ENCODE peak calls at places on chromosomes 2 and 18, in six cellular contexts. One of them, this sample, is unnamed.

GRCh38 chr2:226607379-226607778 is 192.2 kb downstream of the IRS1 start:
- DNase-seq in H1: no peak
- DNase-seq in K562: no peak
- DNase-seq in GM12878: no peak
- DNase-seq in GM12891: no peak
- DNase-seq in HepG2: no peak
- DNase-seq in this sample: no peak

GRCh38 chr2:164816046-164816445 is 25.6 kb downstream of the COBLL1 start:
- DNase-seq in GM12878: no peak
- DNase-seq in K562: no peak
- DNase-seq in HepG2: no peak
- DNase-seq in H1: no peak
- DNase-seq in GM12891: no peak
- DNase-seq in this sample: no peak

GRCh38 chr18:39500320-39500719 is 1934.7 kb upstream of the CELF4 start:
- DNase-seq in GM12891: no peak
- DNase-seq in H1: no peak
- DNase-seq in GM12878: no peak
- DNase-seq in HepG2: no peak
- DNase-seq in K562: no peak
- DNase-seq in this sample: no peak

GRCh38 chr2:235054919-235055318 is 103.1 kb downstream of the SH3BP4 start:
- DNase-seq in GM12878: no peak
- DNase-seq in K562: no peak
- DNase-seq in HepG2: no peak
- DNase-seq in H1: no peak
- DNase-seq in GM12891: no peak
- DNase-seq in this sample: no peak

GRCh38 chr2:222477962-222478608 is 53.7 kb downstream of the SGPP2 start:
- DNase-seq in K562: no peak
- DNase-seq in GM12878: no peak
- DNase-seq in GM12891: no peak
- DNase-seq in HepG2: no peak
- DNase-seq in H1: peak; percentile 54
- DNase-seq in this sample: no peak

GRCh38 chr2:30191831-30192271 is 39.5 kb upstream of the LBH start:
- DNase-seq in HepG2: no peak
- DNase-seq in GM12891: no peak
- DNase-seq in K562: peak; percentile 95
- DNase-seq in GM12878: no peak
- DNase-seq in H1: no peak
- DNase-seq in this sample: no peak

GRCh38 chr2:180099308-180099707 is 92.2 kb upstream of the CWC22 start:
- DNase-seq in K562: no peak
- DNase-seq in GM12878: no peak
- DNase-seq in GM12891: no peak
- DNase-seq in H1: no peak
- DNase-seq in HepG2: no peak
- DNase-seq in this sample: no peak

GRCh38 chr2:224816816-224817215 is 100.7 kb upstream of the CCDC195 start:
- DNase-seq in H1: no peak
- DNase-seq in GM12891: no peak
- DNase-seq in HepG2: peak; percentile 5
- DNase-seq in K562: no peak
- DNase-seq in GM12878: no peak
- DNase-seq in this sample: no peak

GRCh38 chr2:80363330-80363729 is 58.8 kb upstream of the LRRTM1 start:
- DNase-seq in GM12891: no peak
- DNase-seq in H1: no peak
- DNase-seq in HepG2: no peak
- DNase-seq in GM12878: no peak
- DNase-seq in K562: no peak
- DNase-seq in this sample: no peak

GRCh38 chr2:188952901-188953300 is 21.3 kb upstream of the COL3A1 start:
- DNase-seq in K562: no peak
- DNase-seq in GM12891: no peak
- DNase-seq in GM12878: no peak
- DNase-seq in H1: no peak
- DNase-seq in HepG2: no peak
- DNase-seq in this sample: no peak

GRCh38 chr18:46406539-46406932 is 250.5 kb downstream of the LOXHD1 start:
- DNase-seq in H1: no peak
- DNase-seq in HepG2: no peak
- DNase-seq in GM12878: no peak
- DNase-seq in K562: no peak
- DNase-seq in GM12891: no peak
- DNase-seq in this sample: no peak

GRCh38 chr2:47560107-47560819 is 157.3 kb downstream of the MSH2 start:
- DNase-seq in GM12878: no peak
- DNase-seq in H1: no peak
- DNase-seq in K562: no peak
- DNase-seq in GM12891: no peak
- DNase-seq in HepG2: no peak
- DNase-seq in this sample: no peak

GRCh38 chr2:159073256-159073655 is 104.8 kb downstream of the TANC1 start:
- DNase-seq in K562: no peak
- DNase-seq in GM12891: no peak
- DNase-seq in HepG2: no peak
- DNase-seq in H1: no peak
- DNase-seq in GM12878: no peak
- DNase-seq in this sample: no peak

GRCh38 chr2:229044581-229044980 is 226.5 kb downstream of the PID1 start:
- DNase-seq in K562: no peak
- DNase-seq in GM12878: no peak
- DNase-seq in HepG2: no peak
- DNase-seq in H1: no peak
- DNase-seq in GM12891: no peak
- DNase-seq in this sample: no peak

GRCh38 chr18:60549338-60549960 is 176.9 kb upstream of the MC4R start:
- DNase-seq in GM12878: no peak
- DNase-seq in K562: peak; percentile 42
- DNase-seq in H1: no peak
- DNase-seq in HepG2: peak; percentile 44
- DNase-seq in GM12891: no peak
- DNase-seq in this sample: no peak

GRCh38 chr2:63792523-63792922 is 49.2 kb upstream of the UGP2 start:
- DNase-seq in HepG2: no peak
- DNase-seq in K562: no peak
- DNase-seq in H1: no peak
- DNase-seq in GM12891: no peak
- DNase-seq in GM12878: no peak
- DNase-seq in this sample: no peak

GRCh38 chr2:222423632-222424280 is 587 bp upstream of the SGPP2 start:
- DNase-seq in K562: no peak
- DNase-seq in GM12891: no peak
- DNase-seq in H1: peak; percentile 46
- DNase-seq in GM12878: peak; percentile 82
- DNase-seq in HepG2: no peak
- DNase-seq in this sample: no peak

GRCh38 chr2:121285077-121285449 is at the start of gene TFCP2L1:
- DNase-seq in H1: no peak
- DNase-seq in K562: peak; percentile 40
- DNase-seq in GM12878: no peak
- DNase-seq in HepG2: no peak
- DNase-seq in GM12891: peak; percentile 62
- DNase-seq in this sample: peak; percentile 49

GRCh38 chr2:214604861-214605260 is 194.0 kb downstream of the VWC2L start:
- DNase-seq in H1: no peak
- DNase-seq in HepG2: no peak
- DNase-seq in GM12891: no peak
- DNase-seq in GM12878: no peak
- DNase-seq in K562: no peak
- DNase-seq in this sample: no peak
- TF ChIP-seq TAF1 in H1: no peak
- TF ChIP-seq TAF1 in HepG2: no peak
- TF ChIP-seq TAF1 in GM12891: no peak
- TF ChIP-seq TAF1 in GM12878: no peak
- TF ChIP-seq TAF1 in K562: no peak
- TF ChIP-seq TAF1 in this sample: no peak

DNA sequence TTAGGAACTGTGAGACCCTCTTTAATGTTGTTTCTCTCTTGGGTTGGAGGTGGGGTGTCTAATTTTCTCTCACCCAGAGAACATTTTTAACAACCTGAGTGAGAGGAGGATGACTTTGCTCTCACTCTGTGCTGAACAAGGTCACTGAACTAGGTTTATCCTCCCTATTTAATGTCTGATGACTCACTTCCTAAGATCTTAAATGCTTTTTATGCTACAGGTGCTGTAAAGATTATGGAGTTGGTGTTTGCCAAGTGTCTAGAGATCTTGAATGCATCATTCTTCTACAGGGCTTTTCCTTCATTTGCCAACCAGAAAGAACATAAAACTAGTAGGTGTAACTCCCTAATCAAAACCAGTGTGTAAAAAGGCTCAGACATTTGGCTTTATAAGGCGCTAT is 350.6 kb upstream of the ETAA1 start:
- DNase-seq in GM12878: no peak
- DNase-seq in GM12891: no peak
- DNase-seq in H1: no peak
- DNase-seq in K562: no peak
- DNase-seq in HepG2: no peak
- DNase-seq in this sample: no peak
- TF ChIP-seq POLR2A in GM12878: no peak
- TF ChIP-seq POLR2A in GM12891: no peak
- TF ChIP-seq POLR2A in H1: no peak
- TF ChIP-seq POLR2A in K562: no peak
- TF ChIP-seq POLR2A in HepG2: no peak
- TF ChIP-seq POLR2A in this sample: no peak

GRCh38 chr2:167900435-167900834 is 347.0 kb downstream of the STK39 start:
- DNase-seq in H1: no peak
- DNase-seq in GM12891: no peak
- DNase-seq in K562: no peak
- DNase-seq in GM12878: no peak
- DNase-seq in HepG2: no peak
- DNase-seq in this sample: no peak
- TF ChIP-seq TAF1 in H1: no peak
- TF ChIP-seq TAF1 in GM12891: no peak
- TF ChIP-seq TAF1 in K562: no peak
- TF ChIP-seq TAF1 in GM12878: no peak
- TF ChIP-seq TAF1 in HepG2: no peak
- TF ChIP-seq TAF1 in this sample: no peak

DNA sequence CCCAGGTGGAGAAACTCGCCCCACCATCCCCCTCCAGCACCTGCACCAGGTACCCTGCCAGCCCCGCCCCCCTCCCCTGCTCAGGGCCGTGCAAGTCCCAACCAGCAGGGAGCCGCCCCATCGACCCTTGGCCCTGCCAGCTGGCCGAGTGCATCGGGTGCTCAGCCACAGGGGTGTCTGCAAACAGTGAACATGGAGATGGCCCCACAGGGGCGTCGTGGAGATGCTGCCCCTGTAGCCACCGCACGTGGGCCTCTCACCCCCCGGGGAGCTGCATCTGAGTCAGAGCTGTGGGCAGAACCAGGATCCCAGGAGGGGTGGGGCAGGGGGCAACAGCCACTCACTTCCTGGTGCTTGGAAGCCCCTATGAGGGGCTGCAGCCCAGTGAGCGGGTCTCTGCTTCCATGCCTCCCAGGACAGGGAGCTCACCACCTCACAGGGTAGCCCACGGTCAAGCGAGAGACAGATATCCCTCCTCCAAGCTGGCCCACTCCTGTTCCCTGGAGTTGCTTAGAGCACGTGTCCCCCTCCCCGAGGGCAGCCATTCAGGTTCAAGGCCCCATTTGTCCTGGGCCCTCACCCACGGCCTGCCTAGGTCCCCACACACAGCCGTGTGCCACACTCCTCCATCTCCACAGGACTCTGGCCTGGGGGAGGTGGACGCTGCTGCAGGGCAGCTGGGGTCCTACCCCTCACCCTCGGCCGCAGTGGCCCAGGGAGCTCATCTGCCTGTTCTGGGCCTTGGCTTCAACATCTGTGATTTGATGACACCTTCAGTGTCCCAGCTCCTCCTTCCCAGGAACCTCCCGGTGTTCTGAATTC is 1.1 kb upstream of the MAB21L4 start:
- DNase-seq in GM12891: no peak
- DNase-seq in K562: no peak
- DNase-seq in H1: no peak
- DNase-seq in GM12878: no peak
- DNase-seq in HepG2: peak; percentile 68
- DNase-seq in this sample: no peak
- TF ChIP-seq POLR2A in GM12891: no peak
- TF ChIP-seq POLR2A in K562: no peak
- TF ChIP-seq POLR2A in H1: no peak
- TF ChIP-seq POLR2A in GM12878: no peak
- TF ChIP-seq POLR2A in HepG2: no peak
- TF ChIP-seq POLR2A in this sample: no peak

GRCh38 chr2:8548065-8548870 is 133.6 kb upstream of the ID2 start:
- DNase-seq in HepG2: no peak
- DNase-seq in GM12878: no peak
- DNase-seq in K562: no peak
- DNase-seq in H1: no peak
- DNase-seq in GM12891: no peak
- DNase-seq in this sample: no peak

GRCh38 chr2:8549942-8550341 is 131.9 kb upstream of the ID2 start:
- DNase-seq in GM12878: no peak
- DNase-seq in HepG2: no peak
- DNase-seq in GM12891: no peak
- DNase-seq in H1: no peak
- DNase-seq in K562: no peak
- DNase-seq in this sample: no peak

GRCh38 chr2:8550481-8550880 is 131.4 kb upstream of the ID2 start:
- DNase-seq in H1: no peak
- DNase-seq in GM12878: no peak
- DNase-seq in GM12891: no peak
- DNase-seq in K562: no peak
- DNase-seq in HepG2: no peak
- DNase-seq in this sample: no peak

GRCh38 chr2:8548871-8549221 is 133.0 kb upstream of the ID2 start:
- DNase-seq in K562: no peak
- DNase-seq in HepG2: no peak
- DNase-seq in GM12891: no peak
- DNase-seq in GM12878: no peak
- DNase-seq in H1: no peak
- DNase-seq in this sample: no peak

DNA sequence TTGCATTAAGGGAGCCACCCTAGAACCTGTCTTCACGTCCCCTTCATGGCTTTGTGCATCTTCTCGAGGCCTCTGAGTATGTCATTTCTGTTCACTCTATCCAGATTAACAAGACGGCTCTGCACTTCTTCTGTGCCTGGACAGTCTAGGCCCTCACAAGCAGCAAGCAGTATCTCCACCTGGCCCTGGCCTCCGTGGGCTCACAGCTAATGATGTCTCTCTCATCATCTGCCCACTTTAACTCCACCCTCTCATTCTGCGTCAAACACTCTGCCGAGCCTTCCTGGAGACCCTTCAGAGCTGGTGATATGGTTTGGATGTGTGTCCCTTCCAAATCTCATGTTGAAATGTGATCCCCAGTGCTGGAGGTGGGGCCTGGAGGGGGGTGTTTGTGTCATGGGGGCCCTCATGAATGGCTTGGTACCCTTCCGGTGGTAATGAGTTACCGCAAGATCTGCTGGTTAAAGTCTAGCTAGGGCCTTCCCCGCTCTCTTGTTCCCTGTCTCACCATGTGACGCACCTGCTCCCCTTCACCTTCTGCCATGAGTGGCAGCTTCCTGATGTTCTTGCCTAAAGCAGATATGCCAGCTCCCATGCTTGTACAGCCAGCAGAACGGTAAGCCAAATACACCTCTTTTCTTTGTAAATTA is 132.5 kb upstream of the ID2 start:
- DNase-seq in HepG2: no peak
- DNase-seq in GM12878: no peak
- DNase-seq in GM12891: no peak
- DNase-seq in K562: no peak
- DNase-seq in H1: no peak
- DNase-seq in this sample: no peak
- TF ChIP-seq TAF1 in HepG2: no peak
- TF ChIP-seq TAF1 in GM12878: no peak
- TF ChIP-seq TAF1 in GM12891: no peak
- TF ChIP-seq TAF1 in K562: no peak
- TF ChIP-seq TAF1 in H1: no peak
- TF ChIP-seq TAF1 in this sample: no peak

GRCh38 chr2:218406209-218406948 is 6.7 kb downstream of the CTDSP1 start:
- DNase-seq in GM12891: peak; percentile 91
- DNase-seq in K562: peak; percentile 93
- DNase-seq in H1: peak; percentile 98
- DNase-seq in HepG2: peak; percentile 92
- DNase-seq in GM12878: peak; percentile 64
- DNase-seq in this sample: peak; percentile 94
- TF ChIP-seq POLR2A in GM12891: no peak
- TF ChIP-seq POLR2A in K562: peak; percentile 0
- TF ChIP-seq POLR2A in H1: no peak
- TF ChIP-seq POLR2A in HepG2: no peak
- TF ChIP-seq POLR2A in GM12878: peak; percentile 51
- TF ChIP-seq POLR2A in this sample: peak; percentile 46